ENCODE peak calls at places on chromosomes 3 and 15, in ten cellular contexts. One of them, this sample, is unnamed.

GRCh38 chr15:92654662-92655061 is 913 bp downstream of the FAM174B start:
- DNase-seq in GM12891: no peak
- DNase-seq in stimulated activated CD8-positive, alpha-beta memory T cell treated with anti-CD3 and anti-CD28 coated beads, Interleukin-4, amount 100 ng/mL, for 24 hours: no peak
- DNase-seq in brain microvascular endothelial cell: no peak
- DNase-seq in mammary epithelial cell: no peak
- DNase-seq in RPMI7951: no peak
- DNase-seq in effector memory CD8-positive, alpha-beta T cell: no peak
- DNase-seq in left colon: no peak
- DNase-seq in stimulated activated CD4-positive, alpha-beta T cell treated with anti-CD3 and anti-CD28 coated beads, Interleukin-2, amount 100 ng/mL, for 48 hours: no peak
- DNase-seq in ELR: no peak
- DNase-seq in this sample: no peak

GRCh38 chr3:195100903-195101591 is 169.9 kb downstream of the XXYLT1 start:
- DNase-seq in GM12891: no peak
- DNase-seq in stimulated activated CD8-positive, alpha-beta memory T cell treated with anti-CD3 and anti-CD28 coated beads, Interleukin-4, amount 100 ng/mL, for 24 hours: no peak
- DNase-seq in brain microvascular endothelial cell: no peak
- DNase-seq in mammary epithelial cell: no peak
- DNase-seq in RPMI7951: no peak
- DNase-seq in effector memory CD8-positive, alpha-beta T cell: no peak
- DNase-seq in left colon: no peak
- DNase-seq in stimulated activated CD4-positive, alpha-beta T cell treated with anti-CD3 and anti-CD28 coated beads, Interleukin-2, amount 100 ng/mL, for 48 hours: no peak
- DNase-seq in ELR: no peak
- DNase-seq in this sample: peak

GRCh38 chr3:71063768-71064287 is 519.7 kb downstream of the FOXP1 start:
- DNase-seq in GM12891: no peak
- DNase-seq in stimulated activated CD8-positive, alpha-beta memory T cell treated with anti-CD3 and anti-CD28 coated beads, Interleukin-4, amount 100 ng/mL, for 24 hours: no peak
- DNase-seq in brain microvascular endothelial cell: peak
- DNase-seq in mammary epithelial cell: peak
- DNase-seq in RPMI7951: peak
- DNase-seq in effector memory CD8-positive, alpha-beta T cell: no peak
- DNase-seq in left colon: peak
- DNase-seq in stimulated activated CD4-positive, alpha-beta T cell treated with anti-CD3 and anti-CD28 coated beads, Interleukin-2, amount 100 ng/mL, for 48 hours: peak
- DNase-seq in ELR: peak
- DNase-seq in this sample: no peak

GRCh38 chr3:26825454-26825853 is 202.9 kb downstream of the LRRC3B start:
- DNase-seq in GM12891: no peak
- DNase-seq in stimulated activated CD8-positive, alpha-beta memory T cell treated with anti-CD3 and anti-CD28 coated beads, Interleukin-4, amount 100 ng/mL, for 24 hours: no peak
- DNase-seq in brain microvascular endothelial cell: no peak
- DNase-seq in mammary epithelial cell: no peak
- DNase-seq in RPMI7951: no peak
- DNase-seq in effector memory CD8-positive, alpha-beta T cell: no peak
- DNase-seq in left colon: no peak
- DNase-seq in stimulated activated CD4-positive, alpha-beta T cell treated with anti-CD3 and anti-CD28 coated beads, Interleukin-2, amount 100 ng/mL, for 48 hours: no peak
- DNase-seq in ELR: no peak
- DNase-seq in this sample: no peak

GRCh38 chr15:40618906-40619305 is 24.9 kb downstream of the KNL1 start:
- DNase-seq in GM12891: no peak
- DNase-seq in stimulated activated CD8-positive, alpha-beta memory T cell treated with anti-CD3 and anti-CD28 coated beads, Interleukin-4, amount 100 ng/mL, for 24 hours: no peak
- DNase-seq in brain microvascular endothelial cell: no peak
- DNase-seq in mammary epithelial cell: peak
- DNase-seq in RPMI7951: no peak
- DNase-seq in effector memory CD8-positive, alpha-beta T cell: no peak
- DNase-seq in left colon: no peak
- DNase-seq in stimulated activated CD4-positive, alpha-beta T cell treated with anti-CD3 and anti-CD28 coated beads, Interleukin-2, amount 100 ng/mL, for 48 hours: no peak
- DNase-seq in ELR: peak
- DNase-seq in this sample: no peak

GRCh38 chr15:24924153-24924552 is 30.6 kb upstream of the SNRPN start:
- DNase-seq in GM12891: no peak
- DNase-seq in stimulated activated CD8-positive, alpha-beta memory T cell treated with anti-CD3 and anti-CD28 coated beads, Interleukin-4, amount 100 ng/mL, for 24 hours: no peak
- DNase-seq in brain microvascular endothelial cell: no peak
- DNase-seq in mammary epithelial cell: no peak
- DNase-seq in RPMI7951: no peak
- DNase-seq in effector memory CD8-positive, alpha-beta T cell: no peak
- DNase-seq in left colon: no peak
- DNase-seq in stimulated activated CD4-positive, alpha-beta T cell treated with anti-CD3 and anti-CD28 coated beads, Interleukin-2, amount 100 ng/mL, for 48 hours: no peak
- DNase-seq in ELR: no peak
- DNase-seq in this sample: no peak

GRCh38 chr3:124117486-124117885 is 125.6 kb upstream of the ROPN1 start:
- DNase-seq in GM12891: no peak
- DNase-seq in stimulated activated CD8-positive, alpha-beta memory T cell treated with anti-CD3 and anti-CD28 coated beads, Interleukin-4, amount 100 ng/mL, for 24 hours: no peak
- DNase-seq in brain microvascular endothelial cell: peak
- DNase-seq in mammary epithelial cell: no peak
- DNase-seq in RPMI7951: peak
- DNase-seq in effector memory CD8-positive, alpha-beta T cell: no peak
- DNase-seq in left colon: no peak
- DNase-seq in stimulated activated CD4-positive, alpha-beta T cell treated with anti-CD3 and anti-CD28 coated beads, Interleukin-2, amount 100 ng/mL, for 48 hours: no peak
- DNase-seq in ELR: peak
- DNase-seq in this sample: peak

GRCh38 chr3:98897701-98898100 is 3.8 kb downstream of the DCBLD2 start:
- DNase-seq in GM12891: no peak
- DNase-seq in stimulated activated CD8-positive, alpha-beta memory T cell treated with anti-CD3 and anti-CD28 coated beads, Interleukin-4, amount 100 ng/mL, for 24 hours: no peak
- DNase-seq in brain microvascular endothelial cell: no peak
- DNase-seq in mammary epithelial cell: no peak
- DNase-seq in RPMI7951: no peak
- DNase-seq in effector memory CD8-positive, alpha-beta T cell: no peak
- DNase-seq in left colon: no peak
- DNase-seq in stimulated activated CD4-positive, alpha-beta T cell treated with anti-CD3 and anti-CD28 coated beads, Interleukin-2, amount 100 ng/mL, for 48 hours: no peak
- DNase-seq in ELR: no peak
- DNase-seq in this sample: no peak

GRCh38 chr3:195095035-195095703 is 175.8 kb downstream of the XXYLT1 start:
- DNase-seq in GM12891: no peak
- DNase-seq in stimulated activated CD8-positive, alpha-beta memory T cell treated with anti-CD3 and anti-CD28 coated beads, Interleukin-4, amount 100 ng/mL, for 24 hours: no peak
- DNase-seq in brain microvascular endothelial cell: no peak
- DNase-seq in mammary epithelial cell: no peak
- DNase-seq in RPMI7951: no peak
- DNase-seq in effector memory CD8-positive, alpha-beta T cell: no peak
- DNase-seq in left colon: no peak
- DNase-seq in stimulated activated CD4-positive, alpha-beta T cell treated with anti-CD3 and anti-CD28 coated beads, Interleukin-2, amount 100 ng/mL, for 48 hours: no peak
- DNase-seq in ELR: no peak
- DNase-seq in this sample: no peak

GRCh38 chr15:48777645-48778337 is 33.1 kb downstream of the CEP152 start:
- DNase-seq in GM12891: no peak
- DNase-seq in stimulated activated CD8-positive, alpha-beta memory T cell treated with anti-CD3 and anti-CD28 coated beads, Interleukin-4, amount 100 ng/mL, for 24 hours: no peak
- DNase-seq in brain microvascular endothelial cell: no peak
- DNase-seq in mammary epithelial cell: no peak
- DNase-seq in RPMI7951: no peak
- DNase-seq in effector memory CD8-positive, alpha-beta T cell: no peak
- DNase-seq in left colon: no peak
- DNase-seq in stimulated activated CD4-positive, alpha-beta T cell treated with anti-CD3 and anti-CD28 coated beads, Interleukin-2, amount 100 ng/mL, for 48 hours: no peak
- DNase-seq in ELR: no peak
- DNase-seq in this sample: no peak

GRCh38 chr3:174099724-174100123 is 702.2 kb downstream of the NLGN1 start:
- DNase-seq in GM12891: no peak
- DNase-seq in stimulated activated CD8-positive, alpha-beta memory T cell treated with anti-CD3 and anti-CD28 coated beads, Interleukin-4, amount 100 ng/mL, for 24 hours: no peak
- DNase-seq in brain microvascular endothelial cell: no peak
- DNase-seq in mammary epithelial cell: no peak
- DNase-seq in RPMI7951: peak
- DNase-seq in effector memory CD8-positive, alpha-beta T cell: no peak
- DNase-seq in left colon: no peak
- DNase-seq in stimulated activated CD4-positive, alpha-beta T cell treated with anti-CD3 and anti-CD28 coated beads, Interleukin-2, amount 100 ng/mL, for 48 hours: no peak
- DNase-seq in ELR: no peak
- DNase-seq in this sample: no peak

GRCh38 chr15:58391088-58391487 is 40.7 kb upstream of the LIPC start:
- DNase-seq in GM12891: no peak
- DNase-seq in stimulated activated CD8-positive, alpha-beta memory T cell treated with anti-CD3 and anti-CD28 coated beads, Interleukin-4, amount 100 ng/mL, for 24 hours: no peak
- DNase-seq in brain microvascular endothelial cell: no peak
- DNase-seq in mammary epithelial cell: no peak
- DNase-seq in RPMI7951: no peak
- DNase-seq in effector memory CD8-positive, alpha-beta T cell: no peak
- DNase-seq in left colon: no peak
- DNase-seq in stimulated activated CD4-positive, alpha-beta T cell treated with anti-CD3 and anti-CD28 coated beads, Interleukin-2, amount 100 ng/mL, for 48 hours: no peak
- DNase-seq in ELR: no peak
- DNase-seq in this sample: no peak

GRCh38 chr3:161263057-161263456 is 41.9 kb downstream of the NMD3 start:
- DNase-seq in GM12891: no peak
- DNase-seq in stimulated activated CD8-positive, alpha-beta memory T cell treated with anti-CD3 and anti-CD28 coated beads, Interleukin-4, amount 100 ng/mL, for 24 hours: no peak
- DNase-seq in brain microvascular endothelial cell: peak
- DNase-seq in mammary epithelial cell: peak
- DNase-seq in RPMI7951: peak
- DNase-seq in effector memory CD8-positive, alpha-beta T cell: no peak
- DNase-seq in left colon: no peak
- DNase-seq in stimulated activated CD4-positive, alpha-beta T cell treated with anti-CD3 and anti-CD28 coated beads, Interleukin-2, amount 100 ng/mL, for 48 hours: no peak
- DNase-seq in ELR: peak
- DNase-seq in this sample: no peak

GRCh38 chr3:142680710-142681109 is 43.1 kb upstream of the TRPC1 start:
- DNase-seq in GM12891: no peak
- DNase-seq in stimulated activated CD8-positive, alpha-beta memory T cell treated with anti-CD3 and anti-CD28 coated beads, Interleukin-4, amount 100 ng/mL, for 24 hours: no peak
- DNase-seq in brain microvascular endothelial cell: no peak
- DNase-seq in mammary epithelial cell: peak
- DNase-seq in RPMI7951: no peak
- DNase-seq in effector memory CD8-positive, alpha-beta T cell: no peak
- DNase-seq in left colon: no peak
- DNase-seq in stimulated activated CD4-positive, alpha-beta T cell treated with anti-CD3 and anti-CD28 coated beads, Interleukin-2, amount 100 ng/mL, for 48 hours: no peak
- DNase-seq in ELR: peak
- DNase-seq in this sample: no peak

This sample was measured in HS-5.